ENCODE peak calls at places on chromosomes 4 and X, in nine cellular contexts. One of them, this sample, is unnamed.
A peak's percentile ranks its signal among the peaks of the same experiment; 100 is the strongest.

GRCh38 chr4:83115000-83115399 is 471 bp upstream of the PLAC8 start:
- DNase-seq in MCF 10A: peak; percentile 36
- DNase-seq in uterus: no peak
- DNase-seq in lower leg skin: no peak
- DNase-seq in MM.1S: no peak
- DNase-seq in IMR-90: peak; percentile 59
- DNase-seq in fibroblast of lung: peak; percentile 22
- DNase-seq in endodermal cell: no peak
- DNase-seq in GM12865: no peak
- DNase-seq in this sample: peak; percentile 48

GRCh38 chr4:142846729-142847606 is 867 bp upstream of the INPP4B start:
- DNase-seq in GM12865: peak; percentile 42
- DNase-seq in MCF 10A: peak; percentile 79
- DNase-seq in endodermal cell: peak; percentile 85
- DNase-seq in fibroblast of lung: peak; percentile 18
- DNase-seq in lower leg skin: peak; percentile 29
- DNase-seq in uterus: peak; percentile 31
- DNase-seq in IMR-90: no peak
- DNase-seq in MM.1S: peak; percentile 75
- DNase-seq in this sample: peak; percentile 26

GRCh38 chr4:143240920-143241319 is 56.2 kb downstream of the USP38 start:
- DNase-seq in lower leg skin: no peak
- DNase-seq in GM12865: no peak
- DNase-seq in endodermal cell: no peak
- DNase-seq in MCF 10A: no peak
- DNase-seq in IMR-90: peak; percentile 22
- DNase-seq in uterus: no peak
- DNase-seq in MM.1S: no peak
- DNase-seq in fibroblast of lung: no peak
- DNase-seq in this sample: no peak

GRCh38 chr4:128544277-128544676 is 256.7 kb upstream of the PGRMC2 start:
- DNase-seq in IMR-90: no peak
- DNase-seq in MCF 10A: no peak
- DNase-seq in MM.1S: no peak
- DNase-seq in fibroblast of lung: no peak
- DNase-seq in uterus: no peak
- DNase-seq in endodermal cell: no peak
- DNase-seq in lower leg skin: no peak
- DNase-seq in GM12865: no peak
- DNase-seq in this sample: no peak

GRCh38 chr4:177119021-177119461 is 190.6 kb upstream of the NEIL3 start:
- DNase-seq in GM12865: no peak
- DNase-seq in MCF 10A: no peak
- DNase-seq in fibroblast of lung: peak; percentile 43
- DNase-seq in MM.1S: no peak
- DNase-seq in uterus: no peak
- DNase-seq in endodermal cell: no peak
- DNase-seq in IMR-90: peak; percentile 54
- DNase-seq in lower leg skin: no peak
- DNase-seq in this sample: peak; percentile 48

GRCh38 chr4:110629780-110630500 is 7.1 kb upstream of the PITX2 start:
- DNase-seq in IMR-90: no peak
- DNase-seq in endodermal cell: peak; percentile 67
- DNase-seq in uterus: no peak
- DNase-seq in GM12865: no peak
- DNase-seq in fibroblast of lung: no peak
- DNase-seq in lower leg skin: no peak
- DNase-seq in MM.1S: no peak
- DNase-seq in MCF 10A: no peak
- DNase-seq in this sample: no peak

GRCh38 chrX:40521868-40522450 is 58.8 kb upstream of the ATP6AP2 start:
- DNase-seq in MCF 10A: no peak
- DNase-seq in endodermal cell: no peak
- DNase-seq in lower leg skin: no peak
- DNase-seq in fibroblast of lung: no peak
- DNase-seq in uterus: no peak
- DNase-seq in IMR-90: no peak
- DNase-seq in MM.1S: no peak
- DNase-seq in GM12865: no peak
- DNase-seq in this sample: no peak

GRCh38 chrX:80550722-80551121 is 130.5 kb downstream of the TENT5D start:
- DNase-seq in uterus: no peak
- DNase-seq in endodermal cell: peak; percentile 74
- DNase-seq in MM.1S: peak; percentile 8
- DNase-seq in IMR-90: no peak
- DNase-seq in lower leg skin: no peak
- DNase-seq in MCF 10A: peak; percentile 9
- DNase-seq in GM12865: peak; percentile 25
- DNase-seq in fibroblast of lung: no peak
- DNase-seq in this sample: no peak

GRCh38 chrX:15129412-15129811 is 140.5 kb downstream of the ASB9 start:
- DNase-seq in MM.1S: no peak
- DNase-seq in lower leg skin: no peak
- DNase-seq in GM12865: no peak
- DNase-seq in uterus: no peak
- DNase-seq in fibroblast of lung: no peak
- DNase-seq in IMR-90: no peak
- DNase-seq in MCF 10A: no peak
- DNase-seq in endodermal cell: no peak
- DNase-seq in this sample: no peak

GRCh38 chr4:17490575-17491059 is 21.3 kb downstream of the QDPR start:
- DNase-seq in GM12865: no peak
- DNase-seq in endodermal cell: no peak
- DNase-seq in lower leg skin: no peak
- DNase-seq in MM.1S: no peak
- DNase-seq in MCF 10A: no peak
- DNase-seq in fibroblast of lung: no peak
- DNase-seq in IMR-90: no peak
- DNase-seq in uterus: no peak
- DNase-seq in this sample: no peak

GRCh38 chr4:98939892-98940298 is 11.0 kb upstream of the EIF4E start:
- DNase-seq in endodermal cell: peak; percentile 55
- DNase-seq in MM.1S: peak; percentile 25
- DNase-seq in uterus: no peak
- DNase-seq in lower leg skin: no peak
- DNase-seq in IMR-90: peak; percentile 80
- DNase-seq in fibroblast of lung: peak; percentile 83
- DNase-seq in GM12865: peak; percentile 31
- DNase-seq in MCF 10A: peak; percentile 68
- DNase-seq in this sample: peak; percentile 76

GRCh38 chr4:25654971-25655963 is at the start of gene SLC34A2:
- DNase-seq in MCF 10A: no peak
- DNase-seq in IMR-90: no peak
- DNase-seq in lower leg skin: no peak
- DNase-seq in MM.1S: no peak
- DNase-seq in uterus: no peak
- DNase-seq in endodermal cell: peak; percentile 94
- DNase-seq in fibroblast of lung: no peak
- DNase-seq in GM12865: no peak
- DNase-seq in this sample: no peak

GRCh38 chr4:81743731-81744465 is 272.2 kb upstream of the RASGEF1B start:
- DNase-seq in MCF 10A: no peak
- DNase-seq in fibroblast of lung: no peak
- DNase-seq in GM12865: no peak
- DNase-seq in uterus: no peak
- DNase-seq in MM.1S: no peak
- DNase-seq in lower leg skin: no peak
- DNase-seq in IMR-90: no peak
- DNase-seq in endodermal cell: no peak
- DNase-seq in this sample: no peak

GRCh38 chr4:6128221-6128871 is 72.0 kb downstream of the JAKMIP1 start:
- DNase-seq in uterus: no peak
- DNase-seq in endodermal cell: no peak
- DNase-seq in IMR-90: no peak
- DNase-seq in MM.1S: no peak
- DNase-seq in fibroblast of lung: no peak
- DNase-seq in MCF 10A: no peak
- DNase-seq in lower leg skin: no peak
- DNase-seq in GM12865: no peak
- DNase-seq in this sample: no peak

GRCh38 chrX:1767026-1767425 is 152.2 kb downstream of the ASMT start:
- DNase-seq in lower leg skin: no peak
- DNase-seq in MCF 10A: no peak
- DNase-seq in endodermal cell: no peak
- DNase-seq in MM.1S: no peak
- DNase-seq in fibroblast of lung: no peak
- DNase-seq in GM12865: no peak
- DNase-seq in IMR-90: no peak
- DNase-seq in uterus: no peak
- DNase-seq in this sample: no peak
- TF ChIP-seq CTCF in lower leg skin: no peak
- TF ChIP-seq CTCF in MCF 10A: no peak
- TF ChIP-seq CTCF in endodermal cell: no peak
- TF ChIP-seq CTCF in MM.1S: no peak
- TF ChIP-seq CTCF in fibroblast of lung: no peak
- TF ChIP-seq CTCF in GM12865: no peak
- TF ChIP-seq CTCF in IMR-90: no peak
- TF ChIP-seq CTCF in uterus: no peak
- TF ChIP-seq CTCF in this sample: no peak

DNA sequence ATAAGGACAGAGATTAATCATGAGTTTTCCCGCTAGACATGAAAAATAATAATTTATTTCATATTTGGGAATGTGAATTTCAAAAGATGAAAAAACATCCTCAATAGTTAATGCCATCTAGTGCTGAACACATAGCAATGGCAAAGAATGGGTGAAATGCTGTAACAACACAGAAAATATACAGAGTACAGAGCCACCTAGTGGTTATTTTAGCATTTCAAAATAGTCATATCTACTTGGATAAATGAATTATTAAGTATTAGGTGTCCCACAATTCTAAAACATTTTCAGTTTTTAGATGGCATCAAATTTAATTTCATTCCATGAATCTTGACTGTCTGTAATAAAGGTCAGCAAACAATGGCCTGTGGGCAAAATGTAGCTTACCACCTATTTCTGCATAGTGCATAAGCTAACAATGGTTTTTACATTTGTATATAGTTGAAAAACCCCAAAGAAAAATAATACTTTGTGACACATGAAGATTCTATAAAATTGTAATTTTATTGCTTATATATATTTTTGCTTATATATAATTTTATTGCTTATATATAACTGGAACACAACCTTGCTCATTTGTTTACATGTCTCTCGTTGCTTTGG is 99.3 kb upstream of the FAM47C start:
- DNase-seq in endodermal cell: no peak
- DNase-seq in MM.1S: peak; percentile 21
- DNase-seq in MCF 10A: peak; percentile 53
- DNase-seq in fibroblast of lung: peak; percentile 42
- DNase-seq in GM12865: peak; percentile 16
- DNase-seq in IMR-90: peak; percentile 29
- DNase-seq in uterus: no peak
- DNase-seq in lower leg skin: no peak
- DNase-seq in this sample: peak; percentile 10
- TF ChIP-seq CTCF in endodermal cell: peak; percentile 80
- TF ChIP-seq CTCF in MM.1S: peak; percentile 57
- TF ChIP-seq CTCF in MCF 10A: peak; percentile 48
- TF ChIP-seq CTCF in fibroblast of lung: no peak
- TF ChIP-seq CTCF in GM12865: peak; percentile 20
- TF ChIP-seq CTCF in IMR-90: peak; percentile 57
- TF ChIP-seq CTCF in uterus: no peak
- TF ChIP-seq CTCF in lower leg skin: no peak
- TF ChIP-seq CTCF in this sample: peak; percentile 76

DNA sequence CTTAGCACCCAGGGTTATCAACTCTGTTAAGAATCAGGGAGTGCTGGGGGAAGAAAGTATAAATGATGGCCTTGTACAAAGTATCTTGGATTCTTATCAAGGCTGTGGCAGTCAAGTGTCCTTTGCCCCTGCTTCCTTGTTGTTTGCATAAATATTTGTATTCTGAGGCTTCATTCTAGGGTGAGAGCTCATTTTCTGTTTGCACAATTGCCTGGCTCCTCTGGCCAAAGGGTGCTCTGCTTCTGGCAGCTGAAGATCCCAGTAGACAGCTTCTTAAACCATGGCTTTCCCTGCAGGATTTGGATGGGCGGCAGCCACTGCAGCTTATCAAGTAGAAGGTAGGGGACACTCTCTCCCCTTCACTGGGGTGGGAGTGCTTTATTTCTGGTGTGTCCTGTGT is at the start of gene GBA3:
- DNase-seq in MCF 10A: no peak
- DNase-seq in endodermal cell: no peak
- DNase-seq in MM.1S: no peak
- DNase-seq in IMR-90: no peak
- DNase-seq in lower leg skin: no peak
- DNase-seq in GM12865: no peak
- DNase-seq in fibroblast of lung: no peak
- DNase-seq in uterus: no peak
- DNase-seq in this sample: no peak
- TF ChIP-seq CTCF in MCF 10A: no peak
- TF ChIP-seq CTCF in endodermal cell: peak; percentile 27
- TF ChIP-seq CTCF in MM.1S: no peak
- TF ChIP-seq CTCF in IMR-90: no peak
- TF ChIP-seq CTCF in lower leg skin: no peak
- TF ChIP-seq CTCF in GM12865: no peak
- TF ChIP-seq CTCF in fibroblast of lung: no peak
- TF ChIP-seq CTCF in uterus: no peak
- TF ChIP-seq CTCF in this sample: no peak

GRCh38 chr4:107742791-107743190 is 22.8 kb upstream of the PAPSS1 start:
- DNase-seq in endodermal cell: no peak
- DNase-seq in GM12865: no peak
- DNase-seq in uterus: no peak
- DNase-seq in MM.1S: no peak
- DNase-seq in IMR-90: no peak
- DNase-seq in lower leg skin: no peak
- DNase-seq in fibroblast of lung: no peak
- DNase-seq in MCF 10A: no peak
- DNase-seq in this sample: no peak

GRCh38 chr4:107740950-107741701 is 21.1 kb upstream of the PAPSS1 start:
- DNase-seq in fibroblast of lung: peak; percentile 76
- DNase-seq in lower leg skin: no peak
- DNase-seq in uterus: peak; percentile 75
- DNase-seq in MM.1S: no peak
- DNase-seq in endodermal cell: no peak
- DNase-seq in GM12865: no peak
- DNase-seq in IMR-90: peak; percentile 60
- DNase-seq in MCF 10A: no peak
- DNase-seq in this sample: peak; percentile 80

GRCh38 chr4:107737470-107737869 is 17.4 kb upstream of the PAPSS1 start:
- DNase-seq in IMR-90: no peak
- DNase-seq in endodermal cell: no peak
- DNase-seq in MM.1S: no peak
- DNase-seq in fibroblast of lung: no peak
- DNase-seq in lower leg skin: no peak
- DNase-seq in MCF 10A: no peak
- DNase-seq in GM12865: no peak
- DNase-seq in uterus: no peak
- DNase-seq in this sample: no peak

GRCh38 chr4:107742196-107742595 is 22.2 kb upstream of the PAPSS1 start:
- DNase-seq in uterus: no peak
- DNase-seq in MM.1S: no peak
- DNase-seq in fibroblast of lung: no peak
- DNase-seq in lower leg skin: no peak
- DNase-seq in MCF 10A: no peak
- DNase-seq in GM12865: no peak
- DNase-seq in IMR-90: no peak
- DNase-seq in endodermal cell: no peak
- DNase-seq in this sample: no peak

DNA sequence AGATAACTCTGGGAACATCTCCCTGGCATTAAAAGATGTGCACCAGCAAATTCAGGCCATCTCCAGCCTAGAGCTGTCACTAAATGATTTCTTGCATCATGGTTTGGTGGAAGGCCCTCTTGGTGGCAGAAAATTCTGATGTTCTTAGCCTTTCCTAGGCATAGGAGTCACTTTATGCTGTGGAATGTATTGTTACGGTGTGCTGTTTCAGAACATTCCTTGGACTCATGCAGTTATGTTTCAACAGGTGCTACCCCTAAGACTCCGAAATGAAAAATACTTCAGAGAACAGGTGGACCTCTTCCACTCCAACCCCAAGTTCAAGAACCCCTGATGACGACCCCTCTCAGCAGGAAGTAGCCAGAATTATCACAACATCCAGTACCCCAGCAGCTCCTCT is 20.3 kb upstream of the PAPSS1 start:
- DNase-seq in uterus: no peak
- DNase-seq in GM12865: peak; percentile 14
- DNase-seq in MM.1S: no peak
- DNase-seq in IMR-90: peak; percentile 9
- DNase-seq in endodermal cell: peak; percentile 60
- DNase-seq in MCF 10A: peak; percentile 24
- DNase-seq in lower leg skin: no peak
- DNase-seq in fibroblast of lung: no peak
- DNase-seq in this sample: no peak
- TF ChIP-seq CTCF in uterus: no peak
- TF ChIP-seq CTCF in GM12865: peak; percentile 8
- TF ChIP-seq CTCF in MM.1S: no peak
- TF ChIP-seq CTCF in IMR-90: no peak
- TF ChIP-seq CTCF in endodermal cell: peak; percentile 69
- TF ChIP-seq CTCF in MCF 10A: no peak
- TF ChIP-seq CTCF in lower leg skin: no peak
- TF ChIP-seq CTCF in fibroblast of lung: no peak
- TF ChIP-seq CTCF in this sample: no peak